ENCODE peak calls at places on chromosomes 6 and 20, in four cellular contexts. One of them, this sample, is unnamed.
A peak's percentile ranks its signal among the peaks of the same experiment; 100 is the strongest.

GRCh38 chr6:129852257-129852858 is 8.8 kb downstream of the TMEM244 start:
- DNase-seq in GM12878: no peak
- DNase-seq in HepG2: peak; percentile 16
- DNase-seq in K562: peak; percentile 90
- DNase-seq in this sample: no peak

GRCh38 chr20:3045816-3046676 is at the start of gene MRPS26:
- DNase-seq in HepG2: peak; percentile 91
- DNase-seq in GM12878: no peak
- DNase-seq in K562: peak; percentile 92
- DNase-seq in this sample: peak; percentile 90

GRCh38 chr20:1757072-1757471 is 99.5 kb upstream of the SIRPG start:
- DNase-seq in K562: no peak
- DNase-seq in HepG2: no peak
- DNase-seq in GM12878: no peak
- DNase-seq in this sample: no peak

GRCh38 chr6:135581211-135581610 is 83.7 kb upstream of the AHI1 start:
- DNase-seq in K562: no peak
- DNase-seq in GM12878: no peak
- DNase-seq in HepG2: no peak
- DNase-seq in this sample: no peak

GRCh38 chr20:63775096-63775978 is 35.8 kb downstream of the SLC2A4RG start:
- DNase-seq in GM12878: no peak
- DNase-seq in K562: peak; percentile 43
- DNase-seq in HepG2: no peak
- DNase-seq in this sample: peak; percentile 74

GRCh38 chr6:126054802-126055201 is 68.5 kb downstream of the TRMT11 start:
- DNase-seq in GM12878: no peak
- DNase-seq in K562: no peak
- DNase-seq in HepG2: no peak
- DNase-seq in this sample: no peak

GRCh38 chr6:154558513-154558912 is 48.0 kb upstream of the CNKSR3 start:
- DNase-seq in HepG2: no peak
- DNase-seq in GM12878: no peak
- DNase-seq in K562: peak; percentile 8
- DNase-seq in this sample: no peak

GRCh38 chr6:118317581-118318563 is 230.2 kb upstream of the PLN start:
- DNase-seq in GM12878: no peak
- DNase-seq in HepG2: no peak
- DNase-seq in K562: no peak
- DNase-seq in this sample: no peak

GRCh38 chr20:50248104-50248631 is 57.5 kb downstream of the CEBPB start:
- DNase-seq in K562: peak; percentile 46
- DNase-seq in HepG2: no peak
- DNase-seq in GM12878: no peak
- DNase-seq in this sample: no peak

GRCh38 chr20:9417665-9418064 is 96.7 kb upstream of the LAMP5 start:
- DNase-seq in K562: no peak
- DNase-seq in GM12878: no peak
- DNase-seq in HepG2: no peak
- DNase-seq in this sample: no peak

GRCh38 chr20:38935967-38936407 is 9.8 kb downstream of the FAM83D start:
- DNase-seq in K562: no peak
- DNase-seq in GM12878: no peak
- DNase-seq in HepG2: no peak
- DNase-seq in this sample: no peak

GRCh38 chr6:42251911-42252637 is 34.4 kb upstream of the MRPS10 start:
- DNase-seq in GM12878: no peak
- DNase-seq in K562: no peak
- DNase-seq in HepG2: peak; percentile 42
- DNase-seq in this sample: no peak

GRCh38 chr6:46993846-46994245 is 48.3 kb downstream of the ADGRF1 start:
- DNase-seq in GM12878: no peak
- DNase-seq in HepG2: peak; percentile 28
- DNase-seq in K562: no peak
- DNase-seq in this sample: no peak

GRCh38 chr6:164415832-164416563 is 893.4 kb downstream of the C6orf118 start:
- DNase-seq in K562: no peak
- DNase-seq in GM12878: no peak
- DNase-seq in HepG2: no peak
- DNase-seq in this sample: no peak

GRCh38 chr6:16264785-16265184 is 26.4 kb downstream of the GMPR start:
- DNase-seq in GM12878: no peak
- DNase-seq in HepG2: no peak
- DNase-seq in K562: no peak
- DNase-seq in this sample: no peak

GRCh38 chr20:20211274-20211987 is 156.5 kb upstream of the INSM1 start:
- DNase-seq in K562: no peak
- DNase-seq in HepG2: no peak
- DNase-seq in GM12878: no peak
- DNase-seq in this sample: peak; percentile 38

GRCh38 chr6:167706313-167707109 is 120.2 kb upstream of the AFDN start:
- DNase-seq in K562: peak; percentile 29
- DNase-seq in HepG2: no peak
- DNase-seq in GM12878: peak; percentile 33
- DNase-seq in this sample: no peak

GRCh38 chr20:63911171-63911570 is 16.2 kb downstream of the DNAJC5 start:
- DNase-seq in HepG2: no peak
- DNase-seq in K562: no peak
- DNase-seq in GM12878: no peak
- DNase-seq in this sample: no peak

DNA sequence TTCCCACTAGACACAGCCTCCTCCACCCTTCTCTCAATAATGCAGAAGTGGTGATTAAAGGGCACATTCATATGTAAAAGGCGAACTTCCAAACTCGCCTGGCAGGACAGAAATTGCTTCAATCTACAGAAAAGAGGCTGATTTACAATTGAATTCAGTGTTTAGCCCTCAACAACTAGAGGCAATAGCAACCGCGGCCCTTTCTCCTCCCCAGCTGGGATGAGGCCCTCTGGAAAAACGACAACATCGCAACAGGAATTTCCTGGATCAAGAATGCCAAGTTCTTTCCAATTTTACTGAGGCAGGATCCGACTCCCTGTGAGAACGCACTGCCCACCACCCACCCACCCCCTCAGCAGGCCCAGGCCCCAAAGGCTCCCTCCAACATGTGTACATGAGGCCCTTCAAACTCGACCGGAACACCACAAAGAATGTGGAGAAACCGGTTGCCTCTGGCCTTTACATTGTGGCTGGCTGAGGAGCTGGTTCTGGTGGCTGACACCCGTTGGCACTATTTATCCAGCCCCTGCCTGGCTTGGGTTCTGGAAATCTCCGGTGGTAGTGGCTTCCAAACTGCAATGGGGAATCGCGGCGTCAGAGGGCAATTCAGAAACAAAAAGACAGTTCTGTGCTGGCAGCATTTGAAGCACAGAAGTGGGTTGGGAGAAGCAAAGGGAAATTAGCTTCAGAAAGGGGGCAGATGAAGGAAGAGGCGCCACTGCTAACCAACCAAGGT is 36.8 kb downstream of the ZMYND8 start:
- DNase-seq in HepG2: no peak
- DNase-seq in K562: peak; percentile 44
- DNase-seq in GM12878: no peak
- DNase-seq in this sample: no peak
- TF ChIP-seq TARDBP in HepG2: no peak
- TF ChIP-seq TARDBP in K562: no peak
- TF ChIP-seq TARDBP in GM12878: no peak
- TF ChIP-seq TARDBP in this sample: no peak

DNA sequence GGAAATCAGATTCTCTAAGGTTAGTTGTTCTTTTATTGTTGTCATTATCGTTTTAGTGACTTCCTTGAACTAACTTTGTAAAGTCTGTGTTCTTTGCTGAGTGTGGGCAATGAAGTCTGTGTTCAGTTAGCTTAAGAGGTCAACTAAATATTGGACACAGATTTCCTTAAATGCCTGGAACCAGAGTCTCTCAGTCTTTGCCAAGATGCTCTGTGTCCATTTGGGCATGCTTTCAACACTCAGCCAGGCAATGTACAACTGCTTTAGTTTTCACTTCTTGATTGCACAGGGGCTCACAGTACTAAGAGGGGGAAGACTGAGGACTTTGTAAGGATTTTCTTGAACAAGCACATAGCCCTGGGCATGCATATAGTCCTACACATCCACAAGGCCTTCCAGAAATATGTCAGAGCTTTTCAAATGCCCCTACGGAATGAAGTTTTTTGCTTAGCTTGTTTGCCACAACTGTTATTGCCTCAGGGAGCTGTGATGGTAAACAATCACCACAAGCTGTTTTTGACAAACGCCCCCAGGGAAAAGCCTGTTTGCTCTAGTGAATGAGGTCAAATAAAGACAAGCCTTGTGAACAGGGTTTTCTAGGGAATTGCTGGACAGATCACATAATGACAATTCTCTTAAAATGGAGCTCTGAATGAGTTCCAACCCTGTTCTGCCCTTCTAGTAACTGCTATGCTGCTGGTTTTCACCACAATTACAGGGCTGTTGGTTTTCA is 82.5 kb downstream of the B3GAT2 start:
- DNase-seq in K562: no peak
- DNase-seq in HepG2: no peak
- DNase-seq in GM12878: no peak
- DNase-seq in this sample: no peak
- TF ChIP-seq FOXM1 in K562: no peak
- TF ChIP-seq FOXM1 in HepG2: no peak
- TF ChIP-seq FOXM1 in GM12878: no peak
- TF ChIP-seq FOXM1 in this sample: no peak

GRCh38 chr20:34618676-34619075 is 58.2 kb downstream of the PIGU start:
- DNase-seq in HepG2: no peak
- DNase-seq in K562: no peak
- DNase-seq in GM12878: no peak
- DNase-seq in this sample: no peak
- TF ChIP-seq TARDBP in HepG2: no peak
- TF ChIP-seq TARDBP in K562: no peak
- TF ChIP-seq TARDBP in GM12878: no peak
- TF ChIP-seq TARDBP in this sample: no peak

GRCh38 chr6:87754828-87755227 is 52.8 kb upstream of the AKIRIN2 start:
- DNase-seq in HepG2: no peak
- DNase-seq in GM12878: no peak
- DNase-seq in K562: no peak
- DNase-seq in this sample: no peak
- TF ChIP-seq FOXM1 in HepG2: no peak
- TF ChIP-seq FOXM1 in GM12878: no peak
- TF ChIP-seq FOXM1 in K562: no peak
- TF ChIP-seq FOXM1 in this sample: no peak